ENCODE peak calls at places on chromosomes 4 and X, in five cellular contexts. P is pancreas, K is fibroblast of lung, I is endothelial cell of umbilical vein, O is stomach. A is an unnamed sample. For H3K9me3, the result is how much of the 10 kb centered on the place peaks cover.

GRCh38 chrX:141175786-141176185 is 1.1 kb downstream of the LDOC1 start:
- DNase-seq in P (no peak), K (no peak), I (no peak), O (no peak), A (no peak)

GRCh38 chr4:169384741-169385140 is 114.0 kb upstream of the SH3RF1 start:
- DNase-seq in P (no peak), K (no peak), I (no peak), O (no peak), A (no peak)

GRCh38 chr4:108446554-108446953 is 173.8 kb upstream of the RPL34 start:
- DNase-seq in P (no peak), K (no peak), I (no peak), O (no peak), A (no peak)

GRCh38 chrX:26574208-26574607 is 358.2 kb downstream of the MAGEB5 start:
- DNase-seq in P (no peak), K (peak), I (peak), O (no peak), A (no peak)

GRCh38 chrX:70979136-70979762 is 48.4 kb upstream of the SLC7A3 start:
- DNase-seq in P (no peak), K (peak), I (peak), O (no peak), A (no peak)

GRCh38 chrX:48576108-48576507 is 1.8 kb downstream of the RBM3 start:
- DNase-seq in P (no peak), K (no peak), I (no peak), O (no peak), A (no peak)

GRCh38 chr4:90727938-90728337 is 600.7 kb downstream of the CCSER1 start:
- DNase-seq in P (no peak), K (no peak), I (no peak), O (no peak), A (no peak)

GRCh38 chrX:78333521-78333920 is 6.1 kb upstream of the CYSLTR1 start:
- DNase-seq in P (no peak), K (no peak), I (no peak), O (no peak), A (no peak)

GRCh38 chrX:153828723-153829548 is 1.4 kb downstream of the PDZD4 start:
- DNase-seq in P (no peak), K (no peak), I (no peak), O (no peak), A (no peak)

GRCh38 chr4:102234243-102234838 is 110.9 kb downstream of the SLC39A8 start:
- DNase-seq in P (no peak), K (no peak), I (no peak), O (no peak), A (no peak)

GRCh38 chr4:40688446-40689095 is 58.9 kb upstream of the RBM47 start:
- DNase-seq in P (no peak), K (no peak), I (no peak), O (no peak), A (no peak)

GRCh38 chr4:177367336-177367735 is 57.7 kb downstream of the NEIL3 start:
- DNase-seq in P (no peak), K (no peak), I (no peak), O (no peak), A (no peak)

GRCh38 chr4:7388627-7389026 is 46.1 kb downstream of the PSAPL1 start:
- DNase-seq in P (no peak), K (no peak), I (no peak), O (no peak), A (no peak)

GRCh38 chr4:154559141-154559841 is 3.5 kb upstream of the FGB start:
- DNase-seq in P (no peak), K (peak), I (peak), O (no peak), A (no peak)

GRCh38 chr4:14289708-14290107 is 662.2 kb upstream of the BOD1L1 start:
- DNase-seq in P (no peak), K (no peak), I (no peak), O (no peak), A (no peak)

DNA sequence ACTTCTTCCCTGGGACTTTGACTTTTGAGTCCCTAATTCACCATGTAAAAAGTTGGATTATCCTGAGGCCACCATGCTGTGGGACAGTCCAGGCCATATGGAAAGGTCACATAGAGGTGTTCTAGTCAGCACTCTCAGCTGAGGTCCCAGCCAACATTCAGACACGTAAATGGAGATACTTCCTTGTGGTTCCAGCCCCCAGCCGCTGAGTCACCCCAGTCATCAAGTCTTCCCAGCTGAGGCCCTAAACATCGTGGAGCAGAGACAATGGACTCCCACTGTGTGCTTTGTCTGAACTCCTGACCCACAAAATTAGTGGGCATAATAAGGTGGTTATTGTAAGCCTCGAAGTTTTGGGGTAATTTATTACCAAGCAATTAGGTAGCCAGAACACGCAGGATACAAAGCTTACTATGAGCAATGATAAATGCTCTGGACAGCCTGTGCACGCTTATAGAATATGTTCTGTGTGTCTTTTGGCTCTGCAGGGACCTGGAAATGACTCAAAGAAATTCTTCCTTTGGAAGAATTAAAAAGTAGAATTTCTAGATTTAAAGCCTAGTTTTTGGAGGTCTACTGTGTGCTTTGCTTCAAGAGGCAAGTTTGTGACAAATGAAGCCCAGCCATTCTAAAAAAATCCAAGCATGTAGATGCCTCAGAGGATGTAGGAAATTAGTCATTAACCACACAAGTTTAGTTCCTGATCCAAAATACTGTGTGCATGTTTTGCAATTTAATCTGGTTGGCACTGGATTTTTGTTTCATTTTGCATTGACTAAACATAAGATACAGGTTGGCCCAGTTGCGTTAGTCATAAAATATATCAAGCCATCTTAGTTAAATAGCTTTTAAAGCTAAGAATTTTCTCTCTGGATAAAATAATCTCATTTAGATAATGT is 33.3 kb upstream of the SLC9A7 start:
- DNase-seq in P (no peak), K (peak), I (peak), O (peak), A (no peak)
- H3K9me3 ChIP-seq in P (under half), K (under half), I (under half), O (under half), A (under half)

DNA sequence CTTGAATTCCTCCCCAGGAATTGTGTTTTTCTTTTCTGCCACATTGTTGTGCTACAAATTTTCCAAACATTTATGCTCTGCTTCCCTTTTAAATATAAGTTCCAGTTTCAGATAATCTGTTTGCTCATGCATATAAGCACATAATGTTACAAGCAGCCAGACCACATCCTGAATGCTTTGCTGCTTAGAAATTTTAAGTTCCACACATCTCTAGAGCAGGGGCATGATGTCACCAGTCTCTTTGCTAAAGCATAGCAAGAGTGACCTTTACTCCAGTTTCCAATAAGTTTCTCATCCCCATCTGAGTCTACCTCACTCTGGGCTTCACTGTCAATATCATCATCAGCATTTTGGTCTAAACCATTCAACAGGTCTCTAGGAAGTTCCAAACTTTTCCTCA is 932.5 kb downstream of the SH3BGRL start:
- DNase-seq in P (no peak), K (no peak), I (no peak), O (no peak), A (no peak)
- H3K9me3 ChIP-seq in P (under half), K (under half), I (under half), O (under half), A (under half)

DNA sequence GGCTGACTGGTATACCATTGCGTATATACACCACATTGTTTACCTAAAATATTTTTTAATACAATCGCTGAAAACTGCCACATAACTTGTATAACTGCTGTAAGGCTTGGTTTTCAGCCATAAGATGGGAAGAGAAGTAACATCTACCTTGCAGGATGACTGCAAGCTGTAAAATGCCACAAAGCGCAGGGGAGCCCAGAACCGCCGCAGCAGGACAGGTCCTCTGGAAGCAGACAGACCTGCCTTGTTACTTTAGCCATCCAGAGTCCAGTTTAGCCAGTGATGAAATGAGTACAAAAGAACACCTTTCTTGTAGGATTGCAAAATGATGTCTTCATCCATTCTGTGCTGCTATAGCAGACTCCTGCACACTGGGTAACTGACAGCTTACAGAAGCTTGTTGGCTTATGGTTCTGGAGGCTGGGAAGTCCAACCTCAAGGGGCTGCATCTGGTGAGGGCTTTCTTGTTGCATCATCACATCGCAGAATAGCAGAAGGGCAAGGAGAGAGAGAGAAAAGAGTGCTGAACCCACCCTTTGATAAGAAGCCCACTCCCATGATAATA is 4.1 kb upstream of the CTBP1 start:
- DNase-seq in P (no peak), K (no peak), I (no peak), O (no peak), A (no peak)
- H3K9me3 ChIP-seq in P (under half), K (under half), I (under half), O (under half), A (under half)

GRCh38 chrX:63466690-63467089 is 115.6 kb upstream of the SPIN4 start:
- DNase-seq in P (no peak), K (no peak), I (no peak), O (no peak), A (no peak)
- H3K9me3 ChIP-seq in P (under half), K (under half), I (under half), O (under half), A (under half)

GRCh38 chr4:176995-177394 is 52.7 kb downstream of the ZNF718 start:
- DNase-seq in P (no peak), K (no peak), I (no peak), O (no peak), A (no peak)
- H3K9me3 ChIP-seq in P (under half), K (under half), I (under half), O (half or more), A (under half)

DNA sequence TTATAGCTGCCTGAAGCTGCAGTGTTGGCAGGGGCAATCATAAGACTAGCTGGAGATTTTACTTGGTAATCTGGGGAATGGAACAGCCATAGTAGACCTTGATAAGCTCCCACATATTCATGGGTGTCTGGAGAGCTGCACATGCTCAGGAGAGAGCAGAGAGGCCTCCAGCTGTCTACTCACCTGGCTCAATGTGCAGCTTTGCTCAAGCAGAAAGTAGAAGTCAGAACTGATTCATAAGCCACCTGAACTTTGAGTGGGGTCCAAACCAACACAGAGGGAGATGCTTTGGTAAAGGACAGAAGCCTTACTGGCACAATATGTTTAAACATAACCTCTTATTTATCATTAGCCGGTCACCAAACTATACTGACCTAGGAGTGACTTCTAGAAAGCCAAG is 54.4 kb downstream of the KDM6A start:
- DNase-seq in P (no peak), K (no peak), I (no peak), O (no peak), A (no peak)
- H3K9me3 ChIP-seq in P (under half), K (under half), I (under half), O (under half), A (under half)

A was measured in T-helper 17 cell.